ENCODE peak calls at places on chromosomes 4 and X, in six cellular contexts. One of them, this sample, is unnamed.

GRCh38 chr4:17636696-17637351 is 22.4 kb downstream of the MED28 start:
- DNase-seq in thoracic aorta: peak
- DNase-seq in dorsolateral prefrontal cortex: peak
- DNase-seq in fibroblast of pulmonary artery: peak
- DNase-seq in astrocyte of the spinal cord: peak
- DNase-seq in neuronal stem cell: peak
- DNase-seq in this sample: no peak

GRCh38 chr4:20839957-20840356 is 139.7 kb downstream of the PACRGL start:
- DNase-seq in dorsolateral prefrontal cortex: no peak
- DNase-seq in fibroblast of pulmonary artery: peak
- DNase-seq in thoracic aorta: no peak
- DNase-seq in astrocyte of the spinal cord: peak
- DNase-seq in neuronal stem cell: no peak
- DNase-seq in this sample: no peak

GRCh38 chrX:51395807-51396728 is 63.4 kb downstream of the NUDT10 start:
- DNase-seq in thoracic aorta: no peak
- DNase-seq in fibroblast of pulmonary artery: no peak
- DNase-seq in dorsolateral prefrontal cortex: no peak
- DNase-seq in astrocyte of the spinal cord: no peak
- DNase-seq in neuronal stem cell: peak
- DNase-seq in this sample: no peak

GRCh38 chr4:114005569-114006442 is 26.4 kb upstream of the ARSJ start:
- DNase-seq in dorsolateral prefrontal cortex: no peak
- DNase-seq in astrocyte of the spinal cord: peak
- DNase-seq in neuronal stem cell: no peak
- DNase-seq in fibroblast of pulmonary artery: peak
- DNase-seq in thoracic aorta: no peak
- DNase-seq in this sample: no peak

GRCh38 chrX:118717703-118718391 is 9.6 kb upstream of the IL13RA1 start:
- DNase-seq in fibroblast of pulmonary artery: no peak
- DNase-seq in dorsolateral prefrontal cortex: no peak
- DNase-seq in neuronal stem cell: no peak
- DNase-seq in astrocyte of the spinal cord: no peak
- DNase-seq in thoracic aorta: no peak
- DNase-seq in this sample: no peak

GRCh38 chr4:185318679-185319078 is 77.0 kb downstream of the LRP2BP start:
- DNase-seq in fibroblast of pulmonary artery: peak
- DNase-seq in neuronal stem cell: no peak
- DNase-seq in thoracic aorta: no peak
- DNase-seq in astrocyte of the spinal cord: peak
- DNase-seq in dorsolateral prefrontal cortex: no peak
- DNase-seq in this sample: no peak

GRCh38 chrX:132615396-132616131 is 126.7 kb upstream of the MBNL3 start:
- DNase-seq in fibroblast of pulmonary artery: peak
- DNase-seq in astrocyte of the spinal cord: peak
- DNase-seq in thoracic aorta: no peak
- DNase-seq in neuronal stem cell: peak
- DNase-seq in dorsolateral prefrontal cortex: no peak
- DNase-seq in this sample: no peak

GRCh38 chr4:41611881-41612871 is 74.2 kb downstream of the LIMCH1 start:
- DNase-seq in thoracic aorta: no peak
- DNase-seq in fibroblast of pulmonary artery: peak
- DNase-seq in dorsolateral prefrontal cortex: peak
- DNase-seq in neuronal stem cell: peak
- DNase-seq in astrocyte of the spinal cord: peak
- DNase-seq in this sample: no peak

GRCh38 chrX:75155454-75155829 is 641 bp downstream of the ABCB7 start:
- DNase-seq in astrocyte of the spinal cord: peak
- DNase-seq in dorsolateral prefrontal cortex: no peak
- DNase-seq in thoracic aorta: no peak
- DNase-seq in fibroblast of pulmonary artery: no peak
- DNase-seq in neuronal stem cell: no peak
- DNase-seq in this sample: no peak

GRCh38 chrX:153775293-153775595 is 5.6 kb upstream of the SRPK3 start:
- DNase-seq in thoracic aorta: no peak
- DNase-seq in neuronal stem cell: no peak
- DNase-seq in astrocyte of the spinal cord: no peak
- DNase-seq in fibroblast of pulmonary artery: no peak
- DNase-seq in dorsolateral prefrontal cortex: no peak
- DNase-seq in this sample: no peak

GRCh38 chr4:38163216-38164006 is 203.2 kb downstream of the PTTG2 start:
- DNase-seq in dorsolateral prefrontal cortex: no peak
- DNase-seq in thoracic aorta: no peak
- DNase-seq in fibroblast of pulmonary artery: peak
- DNase-seq in neuronal stem cell: no peak
- DNase-seq in astrocyte of the spinal cord: peak
- DNase-seq in this sample: no peak

GRCh38 chr4:52545099-52546069 is 113.7 kb downstream of the USP46 start:
- DNase-seq in fibroblast of pulmonary artery: peak
- DNase-seq in thoracic aorta: peak
- DNase-seq in neuronal stem cell: peak
- DNase-seq in astrocyte of the spinal cord: peak
- DNase-seq in dorsolateral prefrontal cortex: no peak
- DNase-seq in this sample: no peak

GRCh38 chr4:14100349-14100748 is 472.8 kb upstream of the BOD1L1 start:
- DNase-seq in fibroblast of pulmonary artery: peak
- DNase-seq in dorsolateral prefrontal cortex: no peak
- DNase-seq in astrocyte of the spinal cord: no peak
- DNase-seq in thoracic aorta: no peak
- DNase-seq in neuronal stem cell: no peak
- DNase-seq in this sample: no peak

GRCh38 chrX:129726307-129727111 is 12.3 kb upstream of the XPNPEP2 start:
- DNase-seq in astrocyte of the spinal cord: peak
- DNase-seq in thoracic aorta: peak
- DNase-seq in neuronal stem cell: peak
- DNase-seq in fibroblast of pulmonary artery: peak
- DNase-seq in dorsolateral prefrontal cortex: no peak
- DNase-seq in this sample: no peak

GRCh38 chr4:99403380-99404194 is 31.6 kb downstream of the ADH7 start:
- DNase-seq in neuronal stem cell: no peak
- DNase-seq in dorsolateral prefrontal cortex: no peak
- DNase-seq in astrocyte of the spinal cord: peak
- DNase-seq in thoracic aorta: no peak
- DNase-seq in fibroblast of pulmonary artery: peak
- DNase-seq in this sample: no peak

GRCh38 chr4:69049860-69050259 is 46.4 kb upstream of the UGT2B7 start:
- DNase-seq in neuronal stem cell: no peak
- DNase-seq in thoracic aorta: no peak
- DNase-seq in astrocyte of the spinal cord: no peak
- DNase-seq in dorsolateral prefrontal cortex: no peak
- DNase-seq in fibroblast of pulmonary artery: no peak
- DNase-seq in this sample: no peak

GRCh38 chr4:34720563-34720962 is 1523.8 kb downstream of the ARAP2 start:
- DNase-seq in dorsolateral prefrontal cortex: no peak
- DNase-seq in thoracic aorta: no peak
- DNase-seq in astrocyte of the spinal cord: peak
- DNase-seq in fibroblast of pulmonary artery: peak
- DNase-seq in neuronal stem cell: peak
- DNase-seq in this sample: no peak

GRCh38 chr4:121156822-121157769 is 7.0 kb downstream of the TNIP3 start:
- DNase-seq in dorsolateral prefrontal cortex: no peak
- DNase-seq in fibroblast of pulmonary artery: peak
- DNase-seq in astrocyte of the spinal cord: no peak
- DNase-seq in neuronal stem cell: peak
- DNase-seq in thoracic aorta: no peak
- DNase-seq in this sample: no peak

GRCh38 chr4:145619639-145619996 is 433 bp downstream of the MMAA start:
- DNase-seq in neuronal stem cell: no peak
- DNase-seq in fibroblast of pulmonary artery: peak
- DNase-seq in dorsolateral prefrontal cortex: no peak
- DNase-seq in astrocyte of the spinal cord: no peak
- DNase-seq in thoracic aorta: peak
- DNase-seq in this sample: no peak

GRCh38 chr4:141455651-141456050 is 180.7 kb upstream of the IL15 start:
- DNase-seq in neuronal stem cell: no peak
- DNase-seq in thoracic aorta: no peak
- DNase-seq in dorsolateral prefrontal cortex: no peak
- DNase-seq in astrocyte of the spinal cord: no peak
- DNase-seq in fibroblast of pulmonary artery: no peak
- DNase-seq in this sample: no peak

GRCh38 chr4:140136509-140136908 is 17.5 kb downstream of the MAML3 start:
- DNase-seq in thoracic aorta: no peak
- DNase-seq in neuronal stem cell: no peak
- DNase-seq in astrocyte of the spinal cord: peak
- DNase-seq in fibroblast of pulmonary artery: peak
- DNase-seq in dorsolateral prefrontal cortex: no peak
- DNase-seq in this sample: no peak

GRCh38 chrX:131741103-131741581 is 197.3 kb downstream of the OR13H1 start:
- DNase-seq in dorsolateral prefrontal cortex: peak
- DNase-seq in neuronal stem cell: no peak
- DNase-seq in astrocyte of the spinal cord: peak
- DNase-seq in thoracic aorta: no peak
- DNase-seq in fibroblast of pulmonary artery: no peak
- DNase-seq in this sample: peak

GRCh38 chrX:21375795-21376069 is 1.5 kb downstream of the CNKSR2 start:
- DNase-seq in fibroblast of pulmonary artery: no peak
- DNase-seq in thoracic aorta: no peak
- DNase-seq in astrocyte of the spinal cord: no peak
- DNase-seq in neuronal stem cell: peak
- DNase-seq in dorsolateral prefrontal cortex: no peak
- DNase-seq in this sample: no peak

GRCh38 chr4:76301068-76301774 is 5.3 kb upstream of the STBD1 start:
- DNase-seq in astrocyte of the spinal cord: peak
- DNase-seq in dorsolateral prefrontal cortex: no peak
- DNase-seq in fibroblast of pulmonary artery: peak
- DNase-seq in neuronal stem cell: no peak
- DNase-seq in thoracic aorta: no peak
- DNase-seq in this sample: no peak

GRCh38 chr4:54683616-54684346 is 26.0 kb downstream of the KIT start:
- DNase-seq in dorsolateral prefrontal cortex: no peak
- DNase-seq in fibroblast of pulmonary artery: peak
- DNase-seq in neuronal stem cell: no peak
- DNase-seq in thoracic aorta: no peak
- DNase-seq in astrocyte of the spinal cord: peak
- DNase-seq in this sample: no peak

GRCh38 chr4:183074288-183074990 is 24.6 kb upstream of the WWC2 start:
- DNase-seq in neuronal stem cell: no peak
- DNase-seq in fibroblast of pulmonary artery: peak
- DNase-seq in thoracic aorta: no peak
- DNase-seq in astrocyte of the spinal cord: peak
- DNase-seq in dorsolateral prefrontal cortex: no peak
- DNase-seq in this sample: no peak

GRCh38 chrX:133859336-133859735 is 126.1 kb downstream of the GPC3 start:
- DNase-seq in dorsolateral prefrontal cortex: no peak
- DNase-seq in fibroblast of pulmonary artery: no peak
- DNase-seq in thoracic aorta: no peak
- DNase-seq in astrocyte of the spinal cord: no peak
- DNase-seq in neuronal stem cell: no peak
- DNase-seq in this sample: no peak

GRCh38 chrX:57137481-57137880 is 284 bp upstream of the SPIN2A start:
- DNase-seq in dorsolateral prefrontal cortex: no peak
- DNase-seq in astrocyte of the spinal cord: peak
- DNase-seq in thoracic aorta: no peak
- DNase-seq in fibroblast of pulmonary artery: peak
- DNase-seq in neuronal stem cell: no peak
- DNase-seq in this sample: no peak
- H3K4me3 ChIP-seq in dorsolateral prefrontal cortex: peak
- H3K4me3 ChIP-seq in astrocyte of the spinal cord: peak
- H3K4me3 ChIP-seq in thoracic aorta: peak
- H3K4me3 ChIP-seq in fibroblast of pulmonary artery: peak
- H3K4me3 ChIP-seq in neuronal stem cell: peak
- H3K4me3 ChIP-seq in this sample: peak

DNA sequence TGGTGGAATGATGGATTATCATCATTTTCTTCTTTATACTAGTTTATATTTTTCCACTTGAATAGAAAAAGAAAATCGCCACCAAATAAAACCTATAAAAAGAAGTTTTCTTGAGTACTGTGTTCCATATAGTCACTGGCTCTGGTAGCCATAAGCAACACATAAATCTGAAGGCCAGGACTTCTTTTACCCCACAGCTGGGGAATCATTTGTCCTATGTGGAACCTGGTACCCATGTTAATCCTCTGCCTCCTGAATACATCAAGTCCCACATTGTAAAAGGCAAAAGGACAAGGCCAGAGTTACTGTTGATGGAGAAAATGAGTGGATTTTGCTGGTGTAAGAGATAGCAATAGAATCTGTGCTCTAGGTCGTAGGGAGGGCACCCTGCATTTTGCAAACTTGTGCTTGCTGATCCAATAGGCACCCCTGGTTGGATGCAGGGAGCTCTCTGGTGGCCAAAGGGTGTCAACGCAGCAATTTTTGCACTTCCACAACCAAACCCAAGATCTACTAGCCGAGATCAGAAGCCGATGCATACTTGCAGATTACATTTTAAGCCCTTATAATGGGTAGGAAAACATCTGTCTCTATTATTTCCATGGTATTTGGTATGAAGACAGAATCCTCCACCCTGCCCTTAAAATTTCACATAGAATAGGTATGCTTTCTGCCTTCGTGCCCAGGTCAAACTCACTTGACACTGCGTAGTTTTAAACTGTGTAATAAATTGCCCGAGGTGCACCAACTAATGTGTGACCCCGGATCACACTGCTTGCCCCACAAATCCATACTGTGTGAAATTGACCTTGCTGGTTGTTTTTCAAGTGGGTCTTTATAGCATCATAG is 146.2 kb upstream of the SCML1 start:
- DNase-seq in thoracic aorta: no peak
- DNase-seq in fibroblast of pulmonary artery: peak
- DNase-seq in dorsolateral prefrontal cortex: no peak
- DNase-seq in astrocyte of the spinal cord: peak
- DNase-seq in neuronal stem cell: peak
- DNase-seq in this sample: no peak
- H3K4me3 ChIP-seq in thoracic aorta: peak
- H3K4me3 ChIP-seq in fibroblast of pulmonary artery: peak
- H3K4me3 ChIP-seq in dorsolateral prefrontal cortex: peak
- H3K4me3 ChIP-seq in astrocyte of the spinal cord: no peak
- H3K4me3 ChIP-seq in neuronal stem cell: no peak
- H3K4me3 ChIP-seq in this sample: no peak

GRCh38 chr4:2961411-2962098 is 1.7 kb downstream of the NOP14 start:
- DNase-seq in neuronal stem cell: peak
- DNase-seq in astrocyte of the spinal cord: no peak
- DNase-seq in dorsolateral prefrontal cortex: no peak
- DNase-seq in fibroblast of pulmonary artery: no peak
- DNase-seq in thoracic aorta: no peak
- DNase-seq in this sample: no peak
- H3K4me3 ChIP-seq in neuronal stem cell: peak
- H3K4me3 ChIP-seq in astrocyte of the spinal cord: peak
- H3K4me3 ChIP-seq in dorsolateral prefrontal cortex: peak
- H3K4me3 ChIP-seq in fibroblast of pulmonary artery: peak
- H3K4me3 ChIP-seq in thoracic aorta: peak
- H3K4me3 ChIP-seq in this sample: peak

DNA sequence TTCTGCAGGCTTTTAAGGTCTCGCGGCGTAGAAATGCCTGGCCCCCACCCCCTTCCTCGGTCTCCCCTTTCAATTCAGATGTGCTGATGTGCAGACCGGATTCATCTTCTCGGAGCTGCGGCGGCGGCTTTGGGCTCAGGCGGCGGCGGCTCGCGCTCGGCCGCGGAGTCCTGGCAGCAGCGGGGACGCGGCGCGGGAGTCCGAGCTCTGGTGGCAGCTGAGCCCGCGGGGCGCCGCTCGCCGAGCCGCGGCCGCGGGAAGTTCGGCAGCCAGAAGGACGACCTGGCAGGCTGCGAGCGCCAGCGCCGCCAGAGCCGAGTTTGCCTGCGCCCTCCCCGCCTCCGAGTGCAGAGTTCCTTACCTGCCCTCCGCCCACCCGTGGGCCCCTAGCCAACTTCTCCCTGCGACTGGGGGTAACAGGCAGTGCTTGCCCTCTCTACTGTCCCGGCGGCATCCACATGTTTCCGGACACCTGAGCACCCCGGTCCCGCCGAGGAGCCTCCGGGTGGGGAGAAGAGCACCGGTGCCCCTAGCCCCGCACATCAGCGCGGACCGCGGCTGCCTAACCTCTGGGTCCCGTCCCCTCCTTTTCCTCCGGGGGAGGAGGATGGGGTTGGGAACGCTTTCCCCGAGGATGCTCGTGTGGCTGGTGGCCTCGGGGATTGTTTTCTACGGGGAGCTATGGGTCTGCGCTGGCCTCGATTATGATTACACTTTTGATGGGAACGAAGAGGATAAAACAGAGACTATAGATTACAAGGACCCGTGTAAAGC is 448 bp downstream of the TLL1 start:
- DNase-seq in neuronal stem cell: peak
- DNase-seq in thoracic aorta: no peak
- DNase-seq in fibroblast of pulmonary artery: peak
- DNase-seq in dorsolateral prefrontal cortex: no peak
- DNase-seq in astrocyte of the spinal cord: peak
- DNase-seq in this sample: no peak
- H3K4me3 ChIP-seq in neuronal stem cell: peak
- H3K4me3 ChIP-seq in thoracic aorta: peak
- H3K4me3 ChIP-seq in fibroblast of pulmonary artery: peak
- H3K4me3 ChIP-seq in dorsolateral prefrontal cortex: peak
- H3K4me3 ChIP-seq in astrocyte of the spinal cord: peak
- H3K4me3 ChIP-seq in this sample: peak